ENCODE peak calls at places on chromosomes 16 and 17, in four cellular contexts. One of them, this sample, is unnamed.

GRCh38 chr17:78374631-78375274 is 3.7 kb upstream of the PGS1 start:
- DNase-seq in neural progenitor cell: peak
- DNase-seq in tibial artery: no peak
- DNase-seq in foreskin keratinocyte: peak
- DNase-seq in this sample: no peak

GRCh38 chr17:17728550-17729251 is 47.4 kb downstream of the RAI1 start:
- DNase-seq in neural progenitor cell: no peak
- DNase-seq in tibial artery: no peak
- DNase-seq in foreskin keratinocyte: no peak
- DNase-seq in this sample: no peak

GRCh38 chr16:20415541-20415940 is 6.2 kb downstream of the ACSM5 start:
- DNase-seq in neural progenitor cell: no peak
- DNase-seq in tibial artery: no peak
- DNase-seq in foreskin keratinocyte: no peak
- DNase-seq in this sample: no peak

GRCh38 chr17:75762513-75763268 is 2.3 kb downstream of the GALK1 start:
- DNase-seq in neural progenitor cell: no peak
- DNase-seq in tibial artery: no peak
- DNase-seq in foreskin keratinocyte: no peak
- DNase-seq in this sample: no peak

GRCh38 chr16:87123356-87124001 is 193.7 kb downstream of the C16orf95 start:
- DNase-seq in neural progenitor cell: no peak
- DNase-seq in tibial artery: peak
- DNase-seq in foreskin keratinocyte: no peak
- DNase-seq in this sample: no peak

GRCh38 chr17:77593081-77593480 is 365.4 kb upstream of the TNRC6C start:
- DNase-seq in neural progenitor cell: no peak
- DNase-seq in tibial artery: peak
- DNase-seq in foreskin keratinocyte: no peak
- DNase-seq in this sample: no peak

GRCh38 chr16:2595376-2596200 is 57.8 kb downstream of the PDPK1 start:
- DNase-seq in neural progenitor cell: no peak
- DNase-seq in tibial artery: no peak
- DNase-seq in foreskin keratinocyte: no peak
- DNase-seq in this sample: no peak

GRCh38 chr17:40915199-40915661 is 22.2 kb downstream of the KRT23 start:
- DNase-seq in neural progenitor cell: no peak
- DNase-seq in tibial artery: no peak
- DNase-seq in foreskin keratinocyte: peak
- DNase-seq in this sample: no peak

GRCh38 chr17:5793899-5794298 is 209.6 kb upstream of the NLRP1 start:
- DNase-seq in neural progenitor cell: peak
- DNase-seq in tibial artery: no peak
- DNase-seq in foreskin keratinocyte: no peak
- DNase-seq in this sample: no peak

GRCh38 chr17:39928868-39929651 is 1.5 kb downstream of the LRRC3C start:
- DNase-seq in neural progenitor cell: no peak
- DNase-seq in tibial artery: no peak
- DNase-seq in foreskin keratinocyte: peak
- DNase-seq in this sample: no peak

GRCh38 chr17:77501101-77501566 is 360.4 kb downstream of the SEC14L1 start:
- DNase-seq in neural progenitor cell: peak
- DNase-seq in tibial artery: peak
- DNase-seq in foreskin keratinocyte: no peak
- DNase-seq in this sample: no peak

GRCh38 chr16:83814654-83814985 is 6.8 kb downstream of the HSBP1 start:
- DNase-seq in neural progenitor cell: no peak
- DNase-seq in tibial artery: peak
- DNase-seq in foreskin keratinocyte: no peak
- DNase-seq in this sample: no peak

GRCh38 chr16:88352261-88353200 is 30.2 kb upstream of the ZNF469 start:
- DNase-seq in neural progenitor cell: no peak
- DNase-seq in tibial artery: no peak
- DNase-seq in foreskin keratinocyte: no peak
- DNase-seq in this sample: no peak

GRCh38 chr16:88355093-88355388 is 27.7 kb upstream of the ZNF469 start:
- DNase-seq in neural progenitor cell: no peak
- DNase-seq in tibial artery: no peak
- DNase-seq in foreskin keratinocyte: no peak
- DNase-seq in this sample: no peak

GRCh38 chr16:88354229-88355092 is 28.3 kb upstream of the ZNF469 start:
- DNase-seq in neural progenitor cell: no peak
- DNase-seq in tibial artery: peak
- DNase-seq in foreskin keratinocyte: no peak
- DNase-seq in this sample: no peak

GRCh38 chr16:88353232-88353631 is 29.5 kb upstream of the ZNF469 start:
- DNase-seq in neural progenitor cell: no peak
- DNase-seq in tibial artery: no peak
- DNase-seq in foreskin keratinocyte: no peak
- DNase-seq in this sample: no peak

DNA sequence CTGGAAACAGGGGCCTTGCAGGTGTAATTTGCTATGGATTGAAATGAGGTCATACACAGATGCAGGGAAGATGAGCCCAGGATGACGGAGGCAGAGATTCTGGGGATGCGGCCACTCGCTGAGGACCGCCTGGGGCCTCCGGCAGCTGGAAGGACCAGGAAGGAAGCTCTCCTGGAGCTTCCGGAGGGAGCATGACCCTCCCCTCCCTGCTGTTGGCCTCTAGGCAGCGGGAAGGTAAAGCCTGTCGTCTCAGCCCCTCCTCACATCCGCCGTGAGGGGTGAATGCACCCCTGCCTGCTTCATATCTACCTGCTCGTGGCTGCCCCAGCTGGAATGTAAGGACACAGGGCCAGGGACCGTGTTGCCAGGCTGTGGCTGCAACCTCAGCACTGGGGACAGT is 29.1 kb upstream of the ZNF469 start:
- DNase-seq in neural progenitor cell: no peak
- DNase-seq in tibial artery: no peak
- DNase-seq in foreskin keratinocyte: no peak
- DNase-seq in this sample: no peak
- H3K27ac ChIP-seq in neural progenitor cell: no peak
- H3K27ac ChIP-seq in tibial artery: no peak
- H3K27ac ChIP-seq in foreskin keratinocyte: no peak
- H3K27ac ChIP-seq in this sample: no peak

GRCh38 chr17:82028246-82028645 is 3.2 kb upstream of the RAC3 start:
- DNase-seq in neural progenitor cell: no peak
- DNase-seq in tibial artery: no peak
- DNase-seq in foreskin keratinocyte: no peak
- DNase-seq in this sample: no peak

GRCh38 chr17:82022981-82023446 is at the start of gene LRRC45:
- DNase-seq in neural progenitor cell: peak
- DNase-seq in tibial artery: peak
- DNase-seq in foreskin keratinocyte: peak
- DNase-seq in this sample: peak

GRCh38 chr17:82023447-82024241 is 539 bp downstream of the LRRC45 start:
- DNase-seq in neural progenitor cell: no peak
- DNase-seq in tibial artery: no peak
- DNase-seq in foreskin keratinocyte: no peak
- DNase-seq in this sample: no peak

GRCh38 chr17:82024859-82025258 is 1.8 kb downstream of the LRRC45 start:
- DNase-seq in neural progenitor cell: no peak
- DNase-seq in tibial artery: no peak
- DNase-seq in foreskin keratinocyte: no peak
- DNase-seq in this sample: no peak

GRCh38 chr17:82025401-82026107 is 2.4 kb downstream of the LRRC45 start:
- DNase-seq in neural progenitor cell: no peak
- DNase-seq in tibial artery: no peak
- DNase-seq in foreskin keratinocyte: no peak
- DNase-seq in this sample: no peak
- H3K27ac ChIP-seq in neural progenitor cell: no peak
- H3K27ac ChIP-seq in tibial artery: no peak
- H3K27ac ChIP-seq in foreskin keratinocyte: no peak
- H3K27ac ChIP-seq in this sample: no peak

GRCh38 chr17:28406478-28406824 is 439 bp upstream of the SLC46A1 start:
- DNase-seq in neural progenitor cell: peak
- DNase-seq in tibial artery: no peak
- DNase-seq in foreskin keratinocyte: no peak
- DNase-seq in this sample: no peak
- H3K27ac ChIP-seq in neural progenitor cell: no peak
- H3K27ac ChIP-seq in tibial artery: no peak
- H3K27ac ChIP-seq in foreskin keratinocyte: peak
- H3K27ac ChIP-seq in this sample: peak

DNA sequence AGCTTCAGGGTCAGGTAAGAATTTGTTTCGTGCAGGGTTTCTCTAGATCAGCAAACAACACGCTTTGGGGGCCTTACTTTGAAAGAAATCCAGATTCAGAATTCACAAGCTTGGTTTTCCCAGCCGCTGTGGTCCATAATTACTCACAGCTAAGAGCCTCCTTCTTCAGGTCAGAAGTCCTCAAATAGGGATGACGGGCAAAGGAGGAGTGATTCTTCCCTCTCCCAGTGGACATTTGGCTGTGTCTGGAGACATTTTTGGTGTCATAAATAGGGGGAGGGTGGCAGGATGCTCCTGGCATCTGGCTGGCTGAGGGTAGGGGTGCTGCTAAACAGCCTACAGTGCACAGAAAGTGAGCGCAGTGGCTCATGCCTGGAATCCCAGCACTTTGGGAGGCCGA is 48.6 kb upstream of the USP7 start:
- DNase-seq in neural progenitor cell: no peak
- DNase-seq in tibial artery: no peak
- DNase-seq in foreskin keratinocyte: no peak
- DNase-seq in this sample: no peak
- H3K27ac ChIP-seq in neural progenitor cell: no peak
- H3K27ac ChIP-seq in tibial artery: no peak
- H3K27ac ChIP-seq in foreskin keratinocyte: no peak
- H3K27ac ChIP-seq in this sample: no peak

GRCh38 chr16:57529324-57530103 is 6.9 kb downstream of the CCDC102A start:
- DNase-seq in neural progenitor cell: no peak
- DNase-seq in tibial artery: peak
- DNase-seq in foreskin keratinocyte: no peak
- DNase-seq in this sample: no peak

GRCh38 chr16:57531253-57531575 is 5.2 kb downstream of the CCDC102A start:
- DNase-seq in neural progenitor cell: no peak
- DNase-seq in tibial artery: no peak
- DNase-seq in foreskin keratinocyte: no peak
- DNase-seq in this sample: no peak

GRCh38 chr16:57528499-57529323 is 7.7 kb downstream of the CCDC102A start:
- DNase-seq in neural progenitor cell: peak
- DNase-seq in tibial artery: peak
- DNase-seq in foreskin keratinocyte: no peak
- DNase-seq in this sample: no peak

GRCh38 chr16:57530531-57531252 is 5.7 kb downstream of the CCDC102A start:
- DNase-seq in neural progenitor cell: no peak
- DNase-seq in tibial artery: peak
- DNase-seq in foreskin keratinocyte: no peak
- DNase-seq in this sample: no peak

DNA sequence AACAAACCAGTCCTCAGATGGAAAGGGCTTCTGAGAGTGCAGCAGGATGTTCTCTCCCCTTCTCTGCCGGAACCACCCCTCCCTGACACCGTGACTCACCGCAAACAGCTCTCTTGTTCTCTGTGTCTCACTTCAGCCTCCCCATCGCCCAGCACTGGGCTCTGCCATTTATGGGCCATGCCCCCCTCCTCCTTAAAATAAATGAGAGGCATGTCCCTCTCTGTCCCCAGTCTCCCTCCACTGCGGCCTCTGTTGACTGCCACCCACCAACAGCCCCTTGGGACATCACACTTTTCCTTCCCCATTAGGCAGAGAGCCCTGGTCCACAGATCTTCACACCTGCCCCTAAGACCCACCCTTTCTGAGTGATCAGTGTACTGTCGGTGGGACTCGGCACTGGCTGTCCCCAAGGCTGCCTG is 6.3 kb downstream of the CCDC102A start:
- DNase-seq in neural progenitor cell: no peak
- DNase-seq in tibial artery: peak
- DNase-seq in foreskin keratinocyte: no peak
- DNase-seq in this sample: no peak
- H3K27ac ChIP-seq in neural progenitor cell: no peak
- H3K27ac ChIP-seq in tibial artery: peak
- H3K27ac ChIP-seq in foreskin keratinocyte: no peak
- H3K27ac ChIP-seq in this sample: no peak

DNA sequence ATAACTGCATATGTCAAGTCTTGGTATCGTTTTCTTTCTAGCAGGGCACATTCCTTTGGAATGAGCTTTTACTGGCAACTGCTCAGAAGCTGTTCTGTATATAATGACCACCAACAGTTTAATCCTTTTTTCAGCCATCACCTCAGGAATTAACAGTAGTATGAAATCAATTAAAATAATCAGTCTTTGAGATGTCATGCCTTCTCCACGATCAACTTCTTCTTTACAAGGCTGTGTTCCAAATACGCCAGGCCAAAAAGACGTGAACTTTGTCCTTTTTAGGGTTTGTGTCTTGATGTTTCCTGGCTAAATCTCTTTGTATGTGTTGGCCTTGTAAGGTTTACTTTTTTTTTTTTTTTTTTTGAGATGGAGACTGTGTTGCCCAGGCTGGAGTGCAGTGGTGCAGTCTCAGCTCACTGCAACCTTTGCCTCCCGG is 54.9 kb downstream of the ABCC1 start:
- DNase-seq in neural progenitor cell: no peak
- DNase-seq in tibial artery: no peak
- DNase-seq in foreskin keratinocyte: no peak
- DNase-seq in this sample: no peak
- H3K27ac ChIP-seq in neural progenitor cell: no peak
- H3K27ac ChIP-seq in tibial artery: peak
- H3K27ac ChIP-seq in foreskin keratinocyte: no peak
- H3K27ac ChIP-seq in this sample: no peak